ENCODE peak calls at places on chromosomes 7 and 10, in four cellular contexts. X, Y, W and T are unnamed samples.

GRCh38 chr7:63038987-63039386 is 959.7 kb upstream of the ZNF722 start:
- DNase-seq in X (no peak), Y (no peak), W (no peak), T (no peak)

GRCh38 chr10:98128802-98129201 is 5.7 kb upstream of the R3HCC1L start:
- DNase-seq in X (no peak), Y (no peak), W (no peak), T (no peak)

GRCh38 chr10:61869276-61869675 is 32.2 kb upstream of the ARID5B start:
- DNase-seq in X (no peak), Y (no peak), W (no peak), T (no peak)

GRCh38 chr10:75477681-75478080 is 46.3 kb downstream of the LRMDA start:
- DNase-seq in X (no peak), Y (no peak), W (no peak), T (no peak)

GRCh38 chr7:40658731-40659130 is 523.9 kb downstream of the SUGCT start:
- DNase-seq in X (no peak), Y (no peak), W (no peak), T (no peak)

GRCh38 chr7:123229426-123229825 is 29.7 kb upstream of the SLC13A1 start:
- DNase-seq in X (no peak), Y (no peak), W (no peak), T (no peak)

GRCh38 chr7:92246363-92247101 is 758 bp downstream of the ANKIB1 start:
- DNase-seq in X (peak; percentile 18), Y (peak; percentile 21), W (peak; percentile 33), T (peak; percentile 63)

GRCh38 chr7:7127773-7128172 is 54.6 kb upstream of the C1GALT1 start:
- DNase-seq in X (no peak), Y (no peak), W (no peak), T (no peak)

GRCh38 chr10:96708456-96708855 is 11.9 kb downstream of the PIK3AP1 start:
- DNase-seq in X (no peak), Y (no peak), W (no peak), T (no peak)
- TF ChIP-seq CTCF in X (no peak), Y (no peak), W (no peak), T (no peak)

GRCh38 chr10:44980309-44981171 is 1.9 kb upstream of the DEPP1 start:
- DNase-seq in X (peak; percentile 40), Y (peak; percentile 23), W (no peak), T (no peak)

GRCh38 chr10:44977287-44978212 is 1.1 kb downstream of the DEPP1 start:
- DNase-seq in X (peak; percentile 59), Y (peak; percentile 39), W (no peak), T (peak; percentile 46)

GRCh38 chr10:44979281-44980181 is 922 bp upstream of the DEPP1 start:
- DNase-seq in X (peak; percentile 57), Y (peak; percentile 24), W (no peak), T (no peak)

GRCh38 chr10:44978213-44978569 is 418 bp downstream of the DEPP1 start:
- DNase-seq in X (no peak), Y (no peak), W (no peak), T (no peak)

DNA sequence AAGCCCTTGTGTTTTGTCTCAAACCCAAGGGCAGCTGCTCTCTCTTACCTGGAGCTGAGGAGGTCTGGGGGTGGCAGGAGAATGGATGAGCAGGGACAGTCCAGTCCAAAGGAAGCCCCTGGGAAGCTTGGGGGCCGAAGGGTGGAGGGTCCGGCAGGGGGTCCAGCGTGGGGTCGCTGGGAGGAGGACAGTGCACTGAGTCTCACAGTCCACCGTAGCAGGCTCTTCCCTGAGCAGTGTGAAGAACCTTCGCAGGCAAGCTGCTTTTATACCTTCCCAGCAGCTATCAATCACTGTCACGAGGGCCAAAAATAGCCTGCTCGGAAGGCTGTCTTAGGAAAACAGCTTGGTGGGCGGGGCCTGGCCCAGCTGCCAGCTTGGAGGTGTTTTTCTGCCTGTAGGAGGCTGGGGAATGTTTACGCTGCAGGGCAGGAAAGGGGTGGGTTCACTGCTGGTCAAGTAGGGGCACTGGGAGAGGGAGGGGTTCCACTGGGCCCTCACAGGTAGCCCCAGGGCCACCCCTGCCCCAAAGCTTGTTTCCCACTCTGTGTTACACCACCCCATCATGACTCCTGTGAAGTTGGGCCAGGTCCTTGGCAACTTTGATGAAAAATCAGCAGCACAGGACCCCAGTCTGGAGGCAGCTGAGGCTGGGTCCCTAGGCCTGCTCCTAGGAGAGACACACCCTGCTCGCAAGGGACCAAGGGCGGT is at the start of gene DEPP1:
- DNase-seq in X (peak; percentile 99), Y (peak; percentile 92), W (peak; percentile 69), T (peak; percentile 97)
- TF ChIP-seq POLR2A in X (peak; percentile 100), Y (peak; percentile 99), W (peak; percentile 56), T (peak; percentile 76)

DNA sequence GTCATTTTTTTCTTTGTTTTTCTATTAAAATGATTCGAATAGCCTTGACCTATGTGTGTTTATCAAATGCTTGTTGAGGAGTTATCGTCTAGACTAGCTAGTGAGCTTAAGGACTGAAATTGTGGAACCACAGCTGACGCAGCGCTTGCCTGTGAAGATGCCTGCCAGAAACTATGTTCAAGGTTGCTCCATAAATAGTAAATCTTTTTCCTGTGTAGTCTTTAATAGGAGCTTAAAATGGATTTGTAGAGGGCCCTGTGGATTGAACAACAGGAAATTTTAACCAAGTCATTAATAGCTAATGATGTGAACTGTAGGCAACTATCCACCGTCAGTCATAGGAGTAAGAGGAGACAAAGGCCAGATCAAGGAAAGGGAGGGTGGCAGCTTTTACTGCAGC is 145.1 kb downstream of the GNAI1 start:
- DNase-seq in X (peak; percentile 20), Y (peak; percentile 40), W (no peak), T (peak; percentile 68)
- H3K4me1 ChIP-seq in X (peaks cover 14% of the 10 kb centered on the region), Y (no peaks in the 10 kb centered on the region), W (peaks cover 42% of the 10 kb centered on the region), T (peaks cover 10% of the 10 kb centered on the region)

GRCh38 chr7:141754939-141755338 is 9.0 kb upstream of the TAS2R3 start:
- DNase-seq in X (no peak), Y (no peak), W (no peak), T (no peak)
- TF ChIP-seq CTCF in X (peak; percentile 22), Y (no peak), W (peak; percentile 15), T (no peak)

GRCh38 chr7:134648456-134648855 is 1.8 kb downstream of the BPGM start:
- DNase-seq in X (no peak), Y (no peak), W (no peak), T (no peak)
- TF ChIP-seq POLR2A in X (no peak), Y (no peak), W (no peak), T (no peak)

GRCh38 chr10:101029520-101030309 is 1.2 kb downstream of the PDZD7 start:
- DNase-seq in X (no peak), Y (no peak), W (no peak), T (no peak)
- H3K4me1 ChIP-seq in X (peaks cover 35% of the 10 kb centered on the region), Y (peaks cover 10% of the 10 kb centered on the region), W (peaks cover 27% of the 10 kb centered on the region), T (peaks cover 11% of the 10 kb centered on the region)